ENCODE peak calls at places on chromosomes 5 and 9, in seven cellular contexts. Y is RCC 7860; T is foreskin fibroblast; W is stimulated activated CD4-positive, alpha-beta T cell treated with anti-CD3 and anti-CD28 coated beads, Interleukin-1b, Interleukin-23, amount 100 ng/mL, for 1 hour; I is cardiac fibroblast; D is central memory CD8-positive, alpha-beta T cell; G is naive thymus-derived CD8-positive, alpha-beta T cell. R is an unnamed sample.

GRCh38 chr9:133643362-133643755 is 7.2 kb downstream of the DBH start:
- DNase-seq in Y (no peak), T (no peak), W (no peak), I (no peak), D (no peak), G (no peak), R (no peak)

GRCh38 chr5:85375525-85375924 is 990.8 kb upstream of the EDIL3 start:
- DNase-seq in Y (no peak), T (no peak), W (no peak), I (no peak), D (no peak), G (no peak), R (no peak)

GRCh38 chr9:97307500-97308163 is at the start of gene CCDC180:
- DNase-seq in Y (no peak), T (peak), W (no peak), I (peak), D (no peak), G (no peak), R (no peak)

GRCh38 chr9:81771606-81772005 is 82.3 kb upstream of the TLE1 start:
- DNase-seq in Y (peak), T (no peak), W (no peak), I (peak), D (no peak), G (no peak), R (no peak)

GRCh38 chr9:3992924-3993323 is 306.9 kb downstream of the GLIS3 start:
- DNase-seq in Y (peak), T (peak), W (no peak), I (peak), D (no peak), G (no peak), R (no peak)

GRCh38 chr9:103287361-103287760 is 292.2 kb downstream of the CYLC2 start:
- DNase-seq in Y (no peak), T (no peak), W (no peak), I (no peak), D (no peak), G (no peak), R (no peak)

GRCh38 chr9:133048595-133048994 is 13.2 kb upstream of the CEL start:
- DNase-seq in Y (peak), T (peak), W (no peak), I (peak), D (no peak), G (peak), R (no peak)

GRCh38 chr5:150656191-150657132 is 4.6 kb upstream of the MYOZ3 start:
- DNase-seq in Y (no peak), T (peak), W (peak), I (peak), D (peak), G (peak), R (no peak)

GRCh38 chr5:80125022-80125961 is 90.1 kb downstream of the THBS4 start:
- DNase-seq in Y (no peak), T (no peak), W (no peak), I (no peak), D (no peak), G (no peak), R (no peak)

GRCh38 chr9:11992866-11993265 is 700.3 kb upstream of the TYRP1 start:
- DNase-seq in Y (no peak), T (peak), W (no peak), I (no peak), D (no peak), G (no peak), R (no peak)

GRCh38 chr9:91949293-91949945 is 609 bp downstream of the ROR2 start:
- DNase-seq in Y (no peak), T (peak), W (no peak), I (peak), D (no peak), G (no peak), R (no peak)

GRCh38 chr5:22473865-22474264 is 379.3 kb downstream of the CDH12 start:
- DNase-seq in Y (no peak), T (no peak), W (no peak), I (no peak), D (no peak), G (no peak), R (no peak)

GRCh38 chr9:110655723-110656641 is 12.6 kb upstream of the MUSK start:
- DNase-seq in Y (no peak), T (peak), W (no peak), I (peak), D (no peak), G (no peak), R (no peak)

GRCh38 chr9:133906218-133906617 is 85.9 kb downstream of the VAV2 start:
- DNase-seq in Y (no peak), T (no peak), W (no peak), I (no peak), D (no peak), G (no peak), R (no peak)

GRCh38 chr9:134681061-134681661 is 39.6 kb downstream of the COL5A1 start:
- DNase-seq in Y (no peak), T (peak), W (no peak), I (no peak), D (no peak), G (no peak), R (no peak)

GRCh38 chr5:151357792-151358191 is 10.4 kb upstream of the SLC36A2 start:
- DNase-seq in Y (no peak), T (no peak), W (no peak), I (no peak), D (no peak), G (no peak), R (no peak)

GRCh38 chr5:107605596-107606125 is 65.1 kb downstream of the EFNA5 start:
- DNase-seq in Y (no peak), T (peak), W (no peak), I (no peak), D (no peak), G (no peak), R (no peak)

R was measured in cortex of kidney.